ENCODE peak calls at places on chromosomes 13 and 19, in five cellular contexts. G is colonic mucosa, P is stomach, Q is cardiac muscle cell, L is tibial artery. D is an unnamed sample.

GRCh38 chr19:23403024-23403423 is 7.8 kb upstream of the ZNF91 start:
- DNase-seq in L (no peak), P (no peak), Q (no peak), G (no peak), D (no peak)

GRCh38 chr19:56309511-56310185 is 5.0 kb downstream of the ZSCAN5A start:
- DNase-seq in L (no peak), Q (peak; percentile 58), P (peak; percentile 62), G (peak; percentile 48), D (peak; percentile 61)

GRCh38 chr19:43662487-43662886 is 7.5 kb downstream of the PLAUR start:
- DNase-seq in Q (peak; percentile 38), L (no peak), P (no peak), G (no peak), D (no peak)

GRCh38 chr13:76792680-76793334 is 93.4 kb downstream of the KCTD12 start:
- DNase-seq in L (peak; percentile 48), G (peak; percentile 29), Q (peak; percentile 85), P (no peak), D (no peak)

GRCh38 chr13:106122234-106122633 is 413.2 kb downstream of the EFNB2 start:
- DNase-seq in P (no peak), G (no peak), Q (no peak), L (no peak), D (no peak)

GRCh38 chr13:40152145-40152544 is 496.7 kb downstream of the COG6 start:
- DNase-seq in L (peak; percentile 43), Q (peak; percentile 89), G (no peak), P (no peak), D (no peak)

GRCh38 chr19:29577662-29577963 is 28.5 kb upstream of the POP4 start:
- DNase-seq in G (no peak), Q (no peak), P (no peak), L (no peak), D (no peak)

GRCh38 chr13:99384468-99384867 is 77.3 kb upstream of the GPR183 start:
- DNase-seq in L (no peak), G (no peak), Q (no peak), P (no peak), D (no peak)

GRCh38 chr19:16266586-16266942 is 58.1 kb upstream of the KLF2 start:
- DNase-seq in L (no peak), G (no peak), P (no peak), Q (no peak), D (no peak)

GRCh38 chr19:30719189-30719990 is 347.2 kb downstream of the ZNF536 start:
- DNase-seq in Q (peak; percentile 52), G (peak; percentile 44), P (peak; percentile 62), L (no peak), D (no peak)

GRCh38 chr13:50236898-50237318 is 221.7 kb downstream of the KCNRG start:
- DNase-seq in Q (peak; percentile 53), P (no peak), G (no peak), L (no peak), D (peak; percentile 73)

GRCh38 chr13:44927953-44928352 is 61.3 kb downstream of the NUFIP1 start:
- DNase-seq in P (no peak), L (no peak), G (no peak), Q (no peak), D (no peak)

GRCh38 chr13:71149498-71150363 is 717.3 kb downstream of the DACH1 start:
- DNase-seq in G (no peak), Q (no peak), L (no peak), P (peak; percentile 59), D (no peak)

GRCh38 chr13:19838726-19839342 is 24.6 kb downstream of the ZMYM5 start:
- DNase-seq in L (no peak), Q (peak; percentile 70), G (no peak), P (no peak), D (no peak)

GRCh38 chr13:25300861-25301346 is 521 bp upstream of the NUP58 start:
- DNase-seq in P (no peak), Q (peak; percentile 51), G (peak; percentile 31), L (no peak), D (peak; percentile 51)

GRCh38 chr19:18795540-18795939 is 4.4 kb upstream of the COMP start:
- DNase-seq in L (no peak), P (no peak), Q (peak; percentile 48), G (no peak), D (no peak)

GRCh38 chr13:95494082-95494681 is 58.3 kb upstream of the CLDN10 start:
- DNase-seq in L (no peak), Q (peak; percentile 83), G (peak; percentile 40), P (no peak), D (no peak)

GRCh38 chr19:49116544-49116943 is 2.4 kb downstream of the LIN7B start:
- DNase-seq in L (peak; percentile 72), Q (no peak), P (peak; percentile 40), G (peak; percentile 42), D (no peak)

GRCh38 chr13:106680796-106681482 is 113.0 kb upstream of the ARGLU1 start:
- DNase-seq in G (no peak), L (no peak), Q (no peak), P (no peak), D (no peak)

GRCh38 chr13:40982772-40983171 is 36.3 kb downstream of the ELF1 start:
- DNase-seq in G (peak; percentile 63), Q (peak; percentile 94), P (no peak), L (peak; percentile 54), D (peak; percentile 69)

GRCh38 chr13:79973533-79973963 is 367.4 kb downstream of the SPRY2 start:
- DNase-seq in Q (no peak), P (no peak), G (no peak), L (no peak), D (peak; percentile 12)

GRCh38 chr13:99322297-99323103 is 15.3 kb upstream of the GPR183 start:
- DNase-seq in G (no peak), L (no peak), P (no peak), Q (peak; percentile 70), D (peak; percentile 74)

GRCh38 chr19:18529782-18530181 is 7.9 kb upstream of the ELL start:
- DNase-seq in Q (no peak), P (no peak), G (no peak), L (no peak), D (no peak)

GRCh38 chr13:51276684-51277083 is 54.5 kb downstream of the FAM124A start:
- DNase-seq in P (no peak), Q (peak; percentile 38), G (peak; percentile 36), L (no peak), D (no peak)

GRCh38 chr13:109595466-109595865 is 190.9 kb downstream of the IRS2 start:
- DNase-seq in P (no peak), Q (no peak), G (no peak), L (no peak), D (no peak)

GRCh38 chr19:29421186-29421525 is 104.6 kb upstream of the VSTM2B start:
- DNase-seq in L (no peak), Q (peak; percentile 6), P (no peak), G (no peak), D (no peak)

GRCh38 chr19:29603308-29603707 is 2.8 kb upstream of the POP4 start:
- DNase-seq in P (no peak), L (no peak), Q (no peak), G (no peak), D (no peak)

GRCh38 chr19:5339950-5340636 is 519 bp downstream of the PTPRS start:
- DNase-seq in P (no peak), G (no peak), L (no peak), Q (peak; percentile 28), D (peak; percentile 48)
- TF ChIP-seq CTCF in P (no peak), G (no peak), L (no peak), Q (no peak), D (no peak)

GRCh38 chr19:7258042-7258839 is 36.0 kb downstream of the INSR start:
- DNase-seq in Q (no peak), G (no peak), P (no peak), L (no peak), D (no peak)

GRCh38 chr19:7255631-7256030 is 38.6 kb downstream of the INSR start:
- DNase-seq in Q (no peak), G (no peak), P (no peak), L (no peak), D (no peak)

GRCh38 chr19:7257148-7258041 is 36.8 kb downstream of the INSR start:
- DNase-seq in G (peak; percentile 55), Q (peak; percentile 72), L (no peak), P (peak; percentile 59), D (no peak)

GRCh38 chr19:7260161-7260560 is 34.1 kb downstream of the INSR start:
- DNase-seq in G (no peak), L (no peak), P (no peak), Q (no peak), D (no peak)

GRCh38 chr19:7258840-7259395 is 35.3 kb downstream of the INSR start:
- DNase-seq in P (no peak), G (no peak), L (no peak), Q (no peak), D (no peak)
- H3K4me3 ChIP-seq in P (no peak overlapping the region), G (no peak overlapping the region), L (no peak overlapping the region), Q (no peak overlapping the region), D (no peak overlapping the region)

GRCh38 chr19:39506598-39506943 is 7.8 kb downstream of the DLL3 start:
- DNase-seq in P (no peak), Q (no peak), L (no peak), G (no peak), D (no peak)
- H3K27me3 ChIP-seq in P (peaks cover 57% of the 10 kb centered on the region), Q (peaks cover 15% of the 10 kb centered on the region), L (peaks cover 82% of the 10 kb centered on the region), G (peaks cover 38% of the 10 kb centered on the region), D (no peaks in the 10 kb centered on the region)

GRCh38 chr13:33487575-33488243 is 202.2 kb upstream of the STARD13 start:
- DNase-seq in G (peak; percentile 25), Q (peak; percentile 68), L (peak; percentile 22), P (no peak), D (no peak)
- TF ChIP-seq CTCF in G (no peak), Q (peak; percentile 48), L (no peak), P (no peak), D (peak; percentile 50)

GRCh38 chr19:39333507-39333906 is 2.3 kb downstream of the GMFG start:
- DNase-seq in L (no peak), P (no peak), G (no peak), Q (no peak), D (no peak)

GRCh38 chr19:39332293-39332692 is 3.5 kb downstream of the GMFG start:
- DNase-seq in Q (no peak), L (no peak), G (no peak), P (no peak), D (no peak)

GRCh38 chr19:39336483-39336882 is 640 bp upstream of the GMFG start:
- DNase-seq in G (no peak), P (no peak), L (no peak), Q (no peak), D (no peak)

GRCh38 chr19:39334444-39334976 is 1.3 kb downstream of the GMFG start:
- DNase-seq in Q (no peak), G (no peak), P (no peak), L (no peak), D (no peak)

GRCh38 chr19:39335168-39335567 is 675 bp downstream of the GMFG start:
- DNase-seq in P (no peak), Q (no peak), G (no peak), L (no peak), D (no peak)
- H3K4me3 ChIP-seq in P (peak overlapping the region; percentile 45), Q (no peak overlapping the region), G (peak overlapping the region; percentile 34), L (peak overlapping the region; percentile 45), D (peak overlapping the region; percentile 82)

D was measured in GM06990.